ENCODE peak calls at places on chromosomes 13 and 19, in six cellular contexts. P, W, X, I, M and F are unnamed samples.

GRCh38 chr19:38395381-38396127 is 7.1 kb downstream of the SPRED3 start:
- DNase-seq in P (peak), W (no peak), X (no peak), I (no peak), M (peak), F (no peak)

GRCh38 chr19:46198756-46199155 is 30.8 kb upstream of the IGFL1 start:
- DNase-seq in P (no peak), W (no peak), X (no peak), I (no peak), M (no peak), F (no peak)

GRCh38 chr13:24746618-24747247 is 17.2 kb upstream of the RNF17 start:
- DNase-seq in P (no peak), W (no peak), X (no peak), I (no peak), M (peak), F (no peak)

GRCh38 chr13:37406031-37406430 is 192.5 kb downstream of the POSTN start:
- DNase-seq in P (no peak), W (no peak), X (no peak), I (no peak), M (no peak), F (no peak)

GRCh38 chr13:75790198-75790970 is 154.3 kb downstream of the LMO7 start:
- DNase-seq in P (no peak), W (no peak), X (no peak), I (no peak), M (no peak), F (no peak)

GRCh38 chr13:106468207-106468606 is 67.3 kb downstream of the EFNB2 start:
- DNase-seq in P (no peak), W (no peak), X (no peak), I (no peak), M (no peak), F (no peak)

GRCh38 chr13:88085036-88085435 is 413.9 kb downstream of the SLITRK5 start:
- DNase-seq in P (no peak), W (no peak), X (no peak), I (no peak), M (no peak), F (no peak)

GRCh38 chr13:105334211-105334610 is 1201.3 kb downstream of the EFNB2 start:
- DNase-seq in P (no peak), W (no peak), X (no peak), I (no peak), M (no peak), F (no peak)

GRCh38 chr13:51158923-51159322 is 47.8 kb upstream of the C13orf42 start:
- DNase-seq in P (no peak), W (no peak), X (no peak), I (no peak), M (peak), F (no peak)